ENCODE peak calls at places on chromosome 10, in four cellular contexts. W is neural progenitor cell, X is left cardiac atrium, R is GM10248. K is an unnamed sample.

GRCh38 chr10:3749597-3750351 is 35.2 kb downstream of the KLF6 start:
- DNase-seq in X (no peak), R (peak), W (no peak), K (no peak)

GRCh38 chr10:21527634-21528451 is 2.4 kb upstream of the SKIDA1 start:
- DNase-seq in R (no peak), W (no peak), X (no peak), K (no peak)

GRCh38 chr10:78623577-78624215 is 445.1 kb upstream of the ZMIZ1 start:
- DNase-seq in W (no peak), X (no peak), R (no peak), K (no peak)

GRCh38 chr10:32379314-32379949 is 32.5 kb upstream of the EPC1 start:
- DNase-seq in X (no peak), W (peak), R (no peak), K (peak)

GRCh38 chr10:46524471-46525176 is 31.8 kb downstream of the GPRIN2 start:
- DNase-seq in W (peak), X (peak), R (no peak), K (peak)

GRCh38 chr10:112954974-112955735 is 5.1 kb downstream of the TCF7L2 start:
- DNase-seq in R (no peak), W (peak), X (no peak), K (peak)

GRCh38 chr10:51469666-51470065 is 229.7 kb downstream of the CSTF2T start:
- DNase-seq in R (no peak), W (no peak), X (no peak), K (no peak)

GRCh38 chr10:110387617-110387982 is 82.9 kb upstream of the SMNDC1 start:
- DNase-seq in W (no peak), X (no peak), R (no peak), K (no peak)

GRCh38 chr10:125629758-125630376 is 53.1 kb downstream of the TEX36 start:
- DNase-seq in W (peak), X (no peak), R (peak), K (no peak)